ENCODE peak calls at places on chromosomes 7 and 10, in nine cellular contexts. One of them, this sample, is unnamed.

GRCh38 chr7:918118-918425 is 36.4 kb downstream of the ADAP1 start:
- DNase-seq in psoas muscle: peak
- DNase-seq in Panc1: no peak
- DNase-seq in A673: no peak
- DNase-seq in GM23338: no peak
- DNase-seq in foreskin fibroblast: no peak
- DNase-seq in HCT116: no peak
- DNase-seq in heart right ventricle: no peak
- DNase-seq in AG10803: no peak
- DNase-seq in this sample: no peak

GRCh38 chr10:97230146-97230545 is 44.4 kb upstream of the SLIT1 start:
- DNase-seq in AG10803: peak
- DNase-seq in psoas muscle: no peak
- DNase-seq in Panc1: no peak
- DNase-seq in HCT116: no peak
- DNase-seq in foreskin fibroblast: peak
- DNase-seq in heart right ventricle: no peak
- DNase-seq in A673: no peak
- DNase-seq in GM23338: no peak
- DNase-seq in this sample: no peak

GRCh38 chr7:138854115-138854645 is 56.2 kb upstream of the ATP6V0A4 start:
- DNase-seq in HCT116: no peak
- DNase-seq in AG10803: no peak
- DNase-seq in psoas muscle: no peak
- DNase-seq in GM23338: no peak
- DNase-seq in A673: no peak
- DNase-seq in foreskin fibroblast: no peak
- DNase-seq in heart right ventricle: no peak
- DNase-seq in Panc1: no peak
- DNase-seq in this sample: no peak

GRCh38 chr7:15159239-15159638 is 256.7 kb upstream of the DGKB start:
- DNase-seq in foreskin fibroblast: no peak
- DNase-seq in HCT116: no peak
- DNase-seq in GM23338: no peak
- DNase-seq in Panc1: no peak
- DNase-seq in A673: no peak
- DNase-seq in psoas muscle: no peak
- DNase-seq in AG10803: no peak
- DNase-seq in heart right ventricle: no peak
- DNase-seq in this sample: no peak

GRCh38 chr7:116588225-116588624 is 63.4 kb downstream of the CAV1 start:
- DNase-seq in A673: no peak
- DNase-seq in Panc1: no peak
- DNase-seq in heart right ventricle: peak
- DNase-seq in psoas muscle: no peak
- DNase-seq in HCT116: no peak
- DNase-seq in AG10803: peak
- DNase-seq in foreskin fibroblast: peak
- DNase-seq in GM23338: peak
- DNase-seq in this sample: no peak

GRCh38 chr7:90713628-90714027 is 117.5 kb downstream of the CDK14 start:
- DNase-seq in HCT116: no peak
- DNase-seq in heart right ventricle: no peak
- DNase-seq in AG10803: no peak
- DNase-seq in A673: no peak
- DNase-seq in GM23338: no peak
- DNase-seq in foreskin fibroblast: no peak
- DNase-seq in psoas muscle: no peak
- DNase-seq in Panc1: no peak
- DNase-seq in this sample: no peak

GRCh38 chr7:2792856-2793487 is 51.1 kb downstream of the GNA12 start:
- DNase-seq in GM23338: no peak
- DNase-seq in AG10803: no peak
- DNase-seq in HCT116: no peak
- DNase-seq in foreskin fibroblast: no peak
- DNase-seq in A673: no peak
- DNase-seq in psoas muscle: no peak
- DNase-seq in heart right ventricle: no peak
- DNase-seq in Panc1: no peak
- DNase-seq in this sample: no peak

GRCh38 chr7:122970740-122971725 is 24.5 kb downstream of the TAS2R16 start:
- DNase-seq in foreskin fibroblast: no peak
- DNase-seq in AG10803: no peak
- DNase-seq in HCT116: no peak
- DNase-seq in psoas muscle: no peak
- DNase-seq in heart right ventricle: no peak
- DNase-seq in Panc1: no peak
- DNase-seq in GM23338: no peak
- DNase-seq in A673: peak
- DNase-seq in this sample: no peak

GRCh38 chr10:100370976-100371706 is 24.1 kb downstream of the SCD start:
- DNase-seq in foreskin fibroblast: peak
- DNase-seq in heart right ventricle: peak
- DNase-seq in GM23338: peak
- DNase-seq in HCT116: peak
- DNase-seq in Panc1: peak
- DNase-seq in AG10803: peak
- DNase-seq in A673: no peak
- DNase-seq in psoas muscle: peak
- DNase-seq in this sample: no peak

GRCh38 chr7:30594055-30594539 is 581 bp upstream of the GARS1 start:
- DNase-seq in A673: no peak
- DNase-seq in Panc1: no peak
- DNase-seq in AG10803: peak
- DNase-seq in heart right ventricle: peak
- DNase-seq in GM23338: peak
- DNase-seq in foreskin fibroblast: peak
- DNase-seq in HCT116: no peak
- DNase-seq in psoas muscle: peak
- DNase-seq in this sample: peak

DNA sequence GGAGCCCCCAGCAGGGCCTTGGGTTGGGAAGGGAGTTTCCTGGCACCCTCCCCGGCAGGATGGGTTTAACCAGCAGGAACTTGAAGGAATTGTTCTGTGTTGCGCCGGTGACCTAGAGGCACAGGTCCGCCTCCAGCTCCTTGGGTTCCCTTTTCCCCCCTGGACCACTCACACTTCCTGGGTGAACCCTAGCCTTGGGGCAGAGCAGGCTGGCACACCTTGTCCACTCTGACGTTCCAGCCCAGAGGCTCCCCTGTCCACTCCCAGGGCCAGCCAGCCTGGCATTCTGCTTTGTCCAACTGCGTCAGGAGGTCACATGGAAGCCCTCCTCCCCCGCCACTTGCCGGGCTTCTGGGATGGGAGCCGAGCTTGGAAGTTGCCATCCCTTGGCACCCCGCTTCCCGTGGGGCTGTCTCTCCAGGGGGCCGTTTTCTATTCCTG is 25.8 kb downstream of the TMEM120A start:
- DNase-seq in foreskin fibroblast: no peak
- DNase-seq in heart right ventricle: no peak
- DNase-seq in psoas muscle: peak
- DNase-seq in HCT116: no peak
- DNase-seq in AG10803: no peak
- DNase-seq in GM23338: no peak
- DNase-seq in Panc1: no peak
- DNase-seq in A673: no peak
- DNase-seq in this sample: no peak
- H3K4me3 ChIP-seq in foreskin fibroblast: no peak
- H3K4me3 ChIP-seq in heart right ventricle: peak
- H3K4me3 ChIP-seq in psoas muscle: peak
- H3K4me3 ChIP-seq in HCT116: no peak
- H3K4me3 ChIP-seq in AG10803: no peak
- H3K4me3 ChIP-seq in GM23338: no peak
- H3K4me3 ChIP-seq in Panc1: no peak
- H3K4me3 ChIP-seq in A673: no peak
- H3K4me3 ChIP-seq in this sample: no peak

DNA sequence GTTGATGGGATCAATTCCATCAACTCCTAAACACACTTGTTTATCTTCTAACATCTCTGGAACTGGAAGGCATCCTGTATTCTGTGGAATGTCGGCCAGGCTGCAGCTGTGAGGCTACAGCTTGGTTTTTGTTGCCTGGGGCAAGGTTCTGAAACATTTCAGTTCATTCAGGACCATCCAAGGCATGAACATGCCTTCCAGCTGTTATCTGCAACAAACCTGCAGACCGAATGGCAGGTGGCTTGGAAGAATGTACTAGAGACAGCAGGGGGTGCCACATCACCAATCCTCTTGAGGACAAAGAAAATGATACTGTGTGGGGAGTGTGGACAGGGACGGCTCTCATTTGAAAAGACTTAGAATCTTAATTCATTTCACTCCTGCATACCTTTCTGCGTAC is 12.4 kb downstream of the PAPOLB start:
- DNase-seq in A673: peak
- DNase-seq in foreskin fibroblast: peak
- DNase-seq in HCT116: peak
- DNase-seq in AG10803: peak
- DNase-seq in Panc1: peak
- DNase-seq in GM23338: peak
- DNase-seq in heart right ventricle: no peak
- DNase-seq in psoas muscle: no peak
- DNase-seq in this sample: no peak
- TF ChIP-seq CTCF in A673: peak
- TF ChIP-seq CTCF in foreskin fibroblast: peak
- TF ChIP-seq CTCF in HCT116: peak
- TF ChIP-seq CTCF in AG10803: peak
- TF ChIP-seq CTCF in Panc1: peak
- TF ChIP-seq CTCF in GM23338: peak
- TF ChIP-seq CTCF in heart right ventricle: peak
- TF ChIP-seq CTCF in psoas muscle: peak
- TF ChIP-seq CTCF in this sample: peak

GRCh38 chr7:104973909-104974415 is 40.0 kb upstream of the KMT2E start:
- DNase-seq in Panc1: no peak
- DNase-seq in A673: peak
- DNase-seq in AG10803: peak
- DNase-seq in heart right ventricle: no peak
- DNase-seq in psoas muscle: no peak
- DNase-seq in foreskin fibroblast: peak
- DNase-seq in GM23338: no peak
- DNase-seq in HCT116: no peak
- DNase-seq in this sample: no peak
- H3K4me3 ChIP-seq in Panc1: no peak
- H3K4me3 ChIP-seq in A673: no peak
- H3K4me3 ChIP-seq in AG10803: no peak
- H3K4me3 ChIP-seq in heart right ventricle: no peak
- H3K4me3 ChIP-seq in psoas muscle: no peak
- H3K4me3 ChIP-seq in foreskin fibroblast: no peak
- H3K4me3 ChIP-seq in GM23338: no peak
- H3K4me3 ChIP-seq in HCT116: no peak
- H3K4me3 ChIP-seq in this sample: no peak

GRCh38 chr10:86329896-86330680 is 36.5 kb downstream of the GRID1 start:
- DNase-seq in foreskin fibroblast: no peak
- DNase-seq in heart right ventricle: no peak
- DNase-seq in GM23338: no peak
- DNase-seq in HCT116: no peak
- DNase-seq in psoas muscle: no peak
- DNase-seq in Panc1: no peak
- DNase-seq in A673: no peak
- DNase-seq in AG10803: no peak
- DNase-seq in this sample: no peak

GRCh38 chr10:86331861-86332260 is 34.7 kb downstream of the GRID1 start:
- DNase-seq in Panc1: no peak
- DNase-seq in A673: no peak
- DNase-seq in psoas muscle: no peak
- DNase-seq in GM23338: no peak
- DNase-seq in AG10803: no peak
- DNase-seq in HCT116: no peak
- DNase-seq in foreskin fibroblast: no peak
- DNase-seq in heart right ventricle: no peak
- DNase-seq in this sample: no peak

GRCh38 chr10:86329093-86329710 is 37.4 kb downstream of the GRID1 start:
- DNase-seq in A673: no peak
- DNase-seq in foreskin fibroblast: no peak
- DNase-seq in HCT116: no peak
- DNase-seq in AG10803: no peak
- DNase-seq in GM23338: no peak
- DNase-seq in Panc1: no peak
- DNase-seq in psoas muscle: no peak
- DNase-seq in heart right ventricle: no peak
- DNase-seq in this sample: no peak

GRCh38 chr10:86333813-86334514 is 32.6 kb downstream of the GRID1 start:
- DNase-seq in AG10803: no peak
- DNase-seq in A673: no peak
- DNase-seq in psoas muscle: no peak
- DNase-seq in Panc1: no peak
- DNase-seq in foreskin fibroblast: no peak
- DNase-seq in heart right ventricle: no peak
- DNase-seq in HCT116: no peak
- DNase-seq in GM23338: no peak
- DNase-seq in this sample: no peak

GRCh38 chr10:86330778-86331763 is 35.5 kb downstream of the GRID1 start:
- DNase-seq in HCT116: no peak
- DNase-seq in AG10803: no peak
- DNase-seq in GM23338: no peak
- DNase-seq in A673: no peak
- DNase-seq in Panc1: no peak
- DNase-seq in foreskin fibroblast: no peak
- DNase-seq in psoas muscle: no peak
- DNase-seq in heart right ventricle: no peak
- DNase-seq in this sample: no peak
- TF ChIP-seq CTCF in HCT116: peak
- TF ChIP-seq CTCF in AG10803: no peak
- TF ChIP-seq CTCF in GM23338: peak
- TF ChIP-seq CTCF in A673: no peak
- TF ChIP-seq CTCF in Panc1: no peak
- TF ChIP-seq CTCF in foreskin fibroblast: no peak
- TF ChIP-seq CTCF in psoas muscle: no peak
- TF ChIP-seq CTCF in heart right ventricle: no peak
- TF ChIP-seq CTCF in this sample: peak

GRCh38 chr10:114498413-114499111 is 94.3 kb upstream of the AFAP1L2 start:
- DNase-seq in GM23338: no peak
- DNase-seq in A673: no peak
- DNase-seq in psoas muscle: no peak
- DNase-seq in AG10803: no peak
- DNase-seq in HCT116: no peak
- DNase-seq in heart right ventricle: no peak
- DNase-seq in foreskin fibroblast: no peak
- DNase-seq in Panc1: no peak
- DNase-seq in this sample: peak
- H3K4me3 ChIP-seq in GM23338: no peak
- H3K4me3 ChIP-seq in A673: no peak
- H3K4me3 ChIP-seq in psoas muscle: no peak
- H3K4me3 ChIP-seq in AG10803: no peak
- H3K4me3 ChIP-seq in HCT116: no peak
- H3K4me3 ChIP-seq in heart right ventricle: no peak
- H3K4me3 ChIP-seq in foreskin fibroblast: no peak
- H3K4me3 ChIP-seq in Panc1: no peak
- H3K4me3 ChIP-seq in this sample: peak

This sample was measured in GM12864.